ENCODE peak calls at places on chromosomes 12 and 14, in seven cellular contexts. J, A, W, I, H, C and Y are unnamed samples.

GRCh38 chr12:28874758-28875157 is 274.3 kb upstream of the FAR2 start:
- DNase-seq in J (no peak), A (no peak), W (no peak), I (no peak), H (no peak), C (no peak), Y (no peak)

GRCh38 chr14:45085004-45085403 is 1.1 kb downstream of the PRPF39 start:
- DNase-seq in J (no peak), A (no peak), W (peak), I (peak), H (no peak), C (no peak), Y (no peak)

GRCh38 chr12:42338280-42338679 is 12.3 kb downstream of the PPHLN1 start:
- DNase-seq in J (no peak), A (no peak), W (no peak), I (no peak), H (no peak), C (no peak), Y (no peak)

GRCh38 chr12:50224026-50224692 is 57.0 kb upstream of the CERS5 start:
- DNase-seq in J (no peak), A (no peak), W (no peak), I (peak), H (no peak), C (peak), Y (no peak)

GRCh38 chr14:54889919-54890318 is 12.7 kb downstream of the GCH1 start:
- DNase-seq in J (no peak), A (no peak), W (no peak), I (no peak), H (no peak), C (no peak), Y (no peak)

GRCh38 chr14:74737753-74738325 is 24.9 kb downstream of the FCF1 start:
- DNase-seq in J (no peak), A (no peak), W (peak), I (peak), H (no peak), C (no peak), Y (no peak)

GRCh38 chr12:93089805-93090569 is 160.9 kb upstream of the EEA1 start:
- DNase-seq in J (no peak), A (no peak), W (peak), I (peak), H (no peak), C (no peak), Y (peak)

GRCh38 chr14:80636071-80636470 is 305.5 kb downstream of the CEP128 start:
- DNase-seq in J (no peak), A (no peak), W (peak), I (no peak), H (no peak), C (peak), Y (no peak)

GRCh38 chr12:111964935-111965334 is 48.0 kb downstream of the TMEM116 start:
- DNase-seq in J (no peak), A (no peak), W (no peak), I (no peak), H (no peak), C (no peak), Y (no peak)

GRCh38 chr14:95143813-95144620 is 13.3 kb downstream of the DICER1 start:
- DNase-seq in J (no peak), A (no peak), W (peak), I (no peak), H (no peak), C (no peak), Y (no peak)

GRCh38 chr12:51264297-51264696 is 5.9 kb downstream of the SMAGP start:
- DNase-seq in J (no peak), A (no peak), W (no peak), I (no peak), H (no peak), C (no peak), Y (no peak)

GRCh38 chr12:51265024-51265423 is 5.2 kb downstream of the SMAGP start:
- DNase-seq in J (no peak), A (no peak), W (no peak), I (no peak), H (no peak), C (no peak), Y (no peak)

GRCh38 chr12:51270067-51270846 is at the start of gene SMAGP:
- DNase-seq in J (peak), A (peak), W (peak), I (peak), H (peak), C (peak), Y (no peak)

GRCh38 chr12:51270847-51271518 is 768 bp upstream of the SMAGP start:
- DNase-seq in J (no peak), A (no peak), W (peak), I (peak), H (no peak), C (no peak), Y (peak)

GRCh38 chr12:51269174-51270066 is 795 bp downstream of the SMAGP start:
- DNase-seq in J (no peak), A (no peak), W (peak), I (peak), H (peak), C (peak), Y (no peak)
- TF ChIP-seq CTCF in J (peak), A (no peak), W (peak), I (no peak), H (no peak), C (peak), Y (peak)

GRCh38 chr12:54296393-54297121 is 4.3 kb downstream of the NFE2 start:
- DNase-seq in J (no peak), A (no peak), W (no peak), I (no peak), H (no peak), C (no peak), Y (no peak)
- H3K4me3 ChIP-seq in J (no peak), A (no peak), W (no peak), I (no peak), H (no peak), C (no peak), Y (no peak)

GRCh38 chr14:61321385-61322010 is at the start of gene PRKCH:
- DNase-seq in J (peak), A (peak), W (peak), I (peak), H (peak), C (peak), Y (peak)
- TF ChIP-seq CTCF in J (no peak), A (no peak), W (peak), I (peak), H (no peak), C (peak), Y (peak)

DNA sequence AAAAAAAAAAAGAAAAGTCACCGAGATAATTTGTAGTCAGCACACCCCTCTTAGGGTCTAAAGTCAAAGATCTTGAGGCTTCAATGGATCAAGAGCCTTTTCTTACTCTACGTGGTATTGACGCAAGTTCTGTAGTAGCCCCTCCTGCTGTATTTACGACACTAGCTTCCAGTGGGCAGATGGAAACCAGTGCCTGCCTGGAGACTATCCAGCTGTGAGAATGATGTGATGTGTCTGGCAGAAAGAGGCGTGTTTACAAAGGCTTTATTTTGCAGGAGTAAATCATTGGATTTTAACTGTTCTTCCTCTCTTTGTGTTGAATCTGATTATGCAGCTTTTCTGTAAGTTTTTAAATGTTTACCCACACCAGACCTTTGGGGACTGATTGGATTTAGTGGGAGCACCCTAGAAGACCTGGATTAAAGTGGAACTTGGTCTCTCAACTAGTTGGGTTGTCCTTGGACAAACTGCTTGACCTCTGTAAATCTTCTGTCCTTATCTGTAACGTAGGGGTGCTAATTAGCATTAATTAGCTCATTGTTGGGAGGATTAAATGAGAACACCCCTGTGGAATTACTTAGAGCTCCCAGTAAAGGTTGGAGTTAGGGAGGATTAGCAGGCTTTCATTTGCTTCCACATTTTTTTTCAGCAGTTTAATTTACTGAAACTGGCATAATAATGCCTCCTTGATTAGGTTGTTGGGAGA is 72.4 kb downstream of the RASSF3 start:
- DNase-seq in J (peak), A (peak), W (peak), I (peak), H (peak), C (peak), Y (peak)
- H3K4me3 ChIP-seq in J (no peak), A (no peak), W (no peak), I (no peak), H (no peak), C (no peak), Y (no peak)

DNA sequence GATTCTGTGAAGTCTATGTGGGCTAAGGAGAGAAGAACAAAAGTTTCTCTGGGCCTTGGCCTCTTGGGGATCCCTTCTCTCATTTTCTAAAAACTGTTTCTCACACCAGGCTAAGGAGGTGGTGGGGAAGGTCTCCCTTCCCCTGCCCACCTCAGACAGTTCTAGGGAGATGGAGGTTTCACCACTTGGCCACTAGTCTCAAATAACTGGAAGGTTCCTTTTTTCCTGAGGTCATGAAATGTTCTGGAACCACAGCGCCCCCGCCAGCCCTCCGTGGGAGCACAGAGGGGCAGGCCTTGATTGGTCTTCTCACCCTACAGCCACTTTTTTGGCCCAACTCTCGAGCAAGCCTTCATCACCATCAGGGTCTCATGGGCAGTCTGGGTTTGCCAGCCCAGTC is 12.6 kb downstream of the C12orf43 start:
- DNase-seq in J (no peak), A (no peak), W (no peak), I (no peak), H (no peak), C (peak), Y (no peak)
- TF ChIP-seq CTCF in J (peak), A (no peak), W (no peak), I (no peak), H (no peak), C (peak), Y (no peak)